ENCODE peak calls at places on chromosomes 12 and 14, in seven cellular contexts. W is mammary epithelial cell, X is BJ, G is endodermal cell, Q is right atrium auricular region, I is PC-9, E is MCF 10A. Z is an unnamed sample.

GRCh38 chr12:88720785-88721650 is 140.7 kb upstream of the KITLG start:
- DNase-seq in W (no peak), X (no peak), G (no peak), Q (no peak), I (no peak), E (no peak), Z (no peak)

GRCh38 chr14:89429206-89430091 is 12.4 kb upstream of the FOXN3 start:
- DNase-seq in W (no peak), X (no peak), G (no peak), Q (no peak), I (no peak), E (no peak), Z (no peak)

GRCh38 chr14:71488703-71489141 is 443.5 kb upstream of the RGS6 start:
- DNase-seq in W (no peak), X (no peak), G (no peak), Q (no peak), I (no peak), E (no peak), Z (no peak)

GRCh38 chr14:95741051-95741490 is 27.1 kb upstream of the TCL1A start:
- DNase-seq in W (peak), X (no peak), G (no peak), Q (no peak), I (peak), E (peak), Z (no peak)

GRCh38 chr14:76715927-76716200 is 45.4 kb upstream of the VASH1 start:
- DNase-seq in W (no peak), X (no peak), G (no peak), Q (no peak), I (no peak), E (no peak), Z (no peak)

GRCh38 chr12:101857043-101857558 is 20.3 kb upstream of the DRAM1 start:
- DNase-seq in W (peak), X (peak), G (no peak), Q (no peak), I (peak), E (peak), Z (no peak)

GRCh38 chr12:124758266-124759200 is 105.1 kb downstream of the SCARB1 start:
- DNase-seq in W (no peak), X (no peak), G (no peak), Q (no peak), I (no peak), E (no peak), Z (no peak)

GRCh38 chr14:96309907-96310330 is 53.2 kb downstream of the ATG2B start:
- DNase-seq in W (no peak), X (no peak), G (no peak), Q (no peak), I (no peak), E (no peak), Z (no peak)

GRCh38 chr14:22319526-22320352 is 269.3 kb downstream of the DAD1 start:
- DNase-seq in W (peak), X (no peak), G (peak), Q (peak), I (peak), E (peak), Z (no peak)

GRCh38 chr12:53983580-53984572 is 1.1 kb upstream of the HOXC10 start:
- DNase-seq in W (no peak), X (no peak), G (peak), Q (no peak), I (no peak), E (no peak), Z (no peak)

GRCh38 chr12:1766110-1766509 is 54.3 kb upstream of the LRTM2 start:
- DNase-seq in W (no peak), X (no peak), G (no peak), Q (no peak), I (peak), E (no peak), Z (no peak)

GRCh38 chr12:817941-818600 is 65.7 kb downstream of the WNK1 start:
- DNase-seq in W (no peak), X (no peak), G (no peak), Q (no peak), I (no peak), E (no peak), Z (no peak)

GRCh38 chr12:73898645-73899044 is 639.0 kb upstream of the ATXN7L3B start:
- DNase-seq in W (no peak), X (no peak), G (no peak), Q (no peak), I (no peak), E (no peak), Z (no peak)

GRCh38 chr12:70798016-70798768 is 122.3 kb downstream of the PTPRR start:
- DNase-seq in W (no peak), X (no peak), G (no peak), Q (no peak), I (no peak), E (no peak), Z (no peak)

DNA sequence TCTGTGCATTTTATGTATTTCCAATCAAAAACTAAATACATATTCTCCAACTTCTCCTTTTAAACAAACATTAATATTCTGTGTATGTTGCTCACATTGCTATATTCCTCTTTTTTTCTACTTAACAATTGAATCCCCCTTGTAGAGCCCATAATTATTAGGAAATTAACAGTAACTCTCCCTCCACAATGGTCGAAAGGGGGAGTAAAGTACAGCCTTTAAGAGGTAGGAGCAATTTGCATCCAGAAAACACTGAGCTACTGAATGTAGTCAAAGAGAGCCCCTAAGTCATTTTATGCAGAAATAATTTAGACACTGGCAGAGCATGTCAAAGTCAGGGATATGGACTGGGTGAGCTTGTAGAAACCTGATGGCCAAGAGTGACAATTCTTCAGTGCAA is 57.2 kb upstream of the SCN8A start:
- DNase-seq in W (no peak), X (no peak), G (no peak), Q (no peak), I (no peak), E (no peak), Z (no peak)
- TF ChIP-seq CTCF in W (no peak), X (peak), G (peak), Q (no peak), I (no peak), E (no peak), Z (peak)

GRCh38 chr12:93381183-93381975 is 3.7 kb downstream of the NUDT4 start:
- DNase-seq in W (no peak), X (no peak), G (no peak), Q (peak), I (no peak), E (no peak), Z (no peak)

GRCh38 chr12:93378373-93379310 is 917 bp downstream of the NUDT4 start:
- DNase-seq in W (peak), X (no peak), G (peak), Q (peak), I (no peak), E (peak), Z (no peak)

GRCh38 chr12:93379432-93380308 is 1.9 kb downstream of the NUDT4 start:
- DNase-seq in W (peak), X (no peak), G (no peak), Q (peak), I (no peak), E (peak), Z (no peak)

GRCh38 chr12:93377252-93377542 is 528 bp upstream of the NUDT4 start:
- DNase-seq in W (no peak), X (no peak), G (no peak), Q (no peak), I (no peak), E (no peak), Z (no peak)

GRCh38 chr12:93380480-93381121 is 2.9 kb downstream of the NUDT4 start:
- DNase-seq in W (peak), X (no peak), G (no peak), Q (peak), I (peak), E (peak), Z (no peak)
- TF ChIP-seq CTCF in W (peak), X (peak), G (peak), Q (no peak), I (peak), E (peak), Z (peak)

GRCh38 chr14:106681161-106681955 is 1155.0 kb downstream of the TMEM121 start:
- DNase-seq in W (no peak), X (no peak), G (no peak), Q (no peak), I (no peak), E (peak), Z (no peak)
- TF ChIP-seq CTCF in W (no peak), X (no peak), G (no peak), Q (no peak), I (no peak), E (peak), Z (peak)

GRCh38 chr14:20970983-20971704 is 15.9 kb downstream of the RNASE2 start:
- DNase-seq in W (peak), X (no peak), G (peak), Q (peak), I (peak), E (peak), Z (peak)
- TF ChIP-seq CTCF in W (peak), X (peak), G (peak), Q (peak), I (peak), E (peak), Z (peak)

DNA sequence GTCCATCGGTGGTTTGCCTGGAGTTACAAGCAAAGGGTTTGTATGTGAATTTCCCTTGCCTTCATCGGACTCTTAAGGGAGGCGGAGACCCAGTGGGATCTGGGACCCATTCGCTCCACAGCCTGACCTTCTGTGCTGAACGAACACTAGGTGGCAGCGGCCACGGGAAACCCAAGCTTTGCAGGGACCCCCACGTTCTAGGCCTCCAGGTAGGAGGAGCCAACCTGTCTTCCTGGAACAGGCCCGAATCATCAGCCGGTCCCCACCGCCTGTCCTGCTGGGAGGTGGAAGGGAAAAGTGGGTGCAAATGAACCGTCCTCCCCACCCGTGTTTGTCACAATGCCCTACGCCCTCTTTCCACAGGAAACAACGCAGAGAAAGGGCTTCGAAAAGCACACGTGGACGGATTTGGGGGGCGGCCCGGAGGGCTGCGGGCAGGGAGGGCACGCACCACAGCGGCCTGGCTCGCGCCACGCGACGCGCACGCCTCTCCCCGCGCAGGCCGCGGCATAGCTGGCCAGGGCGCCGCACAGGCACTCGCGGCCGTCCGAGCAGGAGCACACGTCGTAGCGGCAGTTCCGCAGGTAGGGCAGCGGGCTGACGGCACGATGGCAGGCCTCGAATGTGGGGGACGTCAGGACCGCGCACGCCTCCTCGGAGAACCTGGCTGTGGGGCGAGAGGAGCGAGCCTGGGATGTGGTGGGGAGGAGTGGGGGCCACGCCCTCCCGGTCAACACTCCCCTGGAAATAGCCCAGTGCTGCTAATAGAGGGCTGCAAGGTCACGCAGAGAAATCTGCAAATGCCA is 67.9 kb downstream of the VWF start:
- DNase-seq in W (no peak), X (no peak), G (peak), Q (no peak), I (no peak), E (no peak), Z (no peak)
- TF ChIP-seq CTCF in W (no peak), X (peak), G (peak), Q (no peak), I (no peak), E (no peak), Z (peak)

GRCh38 chr14:94025720-94026119 is 420 bp upstream of the OTUB2 start:
- DNase-seq in W (no peak), X (no peak), G (no peak), Q (no peak), I (no peak), E (no peak), Z (no peak)
- TF ChIP-seq CTCF in W (no peak), X (no peak), G (no peak), Q (no peak), I (no peak), E (no peak), Z (no peak)

Z was measured in D721Med.